ENCODE peak calls at places on chromosomes 13 and 19, in seven cellular contexts. One of them, this sample, is unnamed.

GRCh38 chr13:113848431-113849260 is 15.2 kb downstream of the GAS6 start:
- DNase-seq in fibroblast of pulmonary artery: no peak
- DNase-seq in type B pancreatic cell: peak
- DNase-seq in cardiac muscle cell: no peak
- DNase-seq in HFFc6: no peak
- DNase-seq in GM06990: no peak
- DNase-seq in right lobe of liver: no peak
- DNase-seq in this sample: no peak

GRCh38 chr19:22595918-22596341 is 38.2 kb upstream of the ZNF492 start:
- DNase-seq in fibroblast of pulmonary artery: no peak
- DNase-seq in type B pancreatic cell: no peak
- DNase-seq in cardiac muscle cell: no peak
- DNase-seq in HFFc6: no peak
- DNase-seq in GM06990: no peak
- DNase-seq in right lobe of liver: peak
- DNase-seq in this sample: no peak

GRCh38 chr13:113854238-113855011 is 9.5 kb downstream of the GAS6 start:
- DNase-seq in fibroblast of pulmonary artery: peak
- DNase-seq in type B pancreatic cell: peak
- DNase-seq in cardiac muscle cell: peak
- DNase-seq in HFFc6: no peak
- DNase-seq in GM06990: no peak
- DNase-seq in right lobe of liver: no peak
- DNase-seq in this sample: no peak

GRCh38 chr13:19862511-19863313 is 737 bp downstream of the ZMYM5 start:
- DNase-seq in fibroblast of pulmonary artery: peak
- DNase-seq in type B pancreatic cell: no peak
- DNase-seq in cardiac muscle cell: peak
- DNase-seq in HFFc6: peak
- DNase-seq in GM06990: peak
- DNase-seq in right lobe of liver: peak
- DNase-seq in this sample: no peak

GRCh38 chr13:43132911-43133310 is 109.5 kb downstream of the DNAJC15 start:
- DNase-seq in fibroblast of pulmonary artery: no peak
- DNase-seq in type B pancreatic cell: no peak
- DNase-seq in cardiac muscle cell: no peak
- DNase-seq in HFFc6: no peak
- DNase-seq in GM06990: no peak
- DNase-seq in right lobe of liver: no peak
- DNase-seq in this sample: no peak

GRCh38 chr13:110645750-110646149 is 30.4 kb downstream of the NAXD start:
- DNase-seq in fibroblast of pulmonary artery: no peak
- DNase-seq in type B pancreatic cell: no peak
- DNase-seq in cardiac muscle cell: no peak
- DNase-seq in HFFc6: no peak
- DNase-seq in GM06990: no peak
- DNase-seq in right lobe of liver: no peak
- DNase-seq in this sample: no peak

GRCh38 chr13:102770435-102770834 is 3.2 kb downstream of the TEX30 start:
- DNase-seq in fibroblast of pulmonary artery: peak
- DNase-seq in type B pancreatic cell: no peak
- DNase-seq in cardiac muscle cell: no peak
- DNase-seq in HFFc6: no peak
- DNase-seq in GM06990: no peak
- DNase-seq in right lobe of liver: peak
- DNase-seq in this sample: no peak

GRCh38 chr19:37413243-37414084 is 42.6 kb downstream of the ZNF527 start:
- DNase-seq in fibroblast of pulmonary artery: peak
- DNase-seq in type B pancreatic cell: no peak
- DNase-seq in cardiac muscle cell: peak
- DNase-seq in HFFc6: no peak
- DNase-seq in GM06990: no peak
- DNase-seq in right lobe of liver: no peak
- DNase-seq in this sample: no peak

GRCh38 chr13:91286317-91286716 is 61.2 kb upstream of the MIR17HG start:
- DNase-seq in fibroblast of pulmonary artery: no peak
- DNase-seq in type B pancreatic cell: no peak
- DNase-seq in cardiac muscle cell: no peak
- DNase-seq in HFFc6: no peak
- DNase-seq in GM06990: no peak
- DNase-seq in right lobe of liver: no peak
- DNase-seq in this sample: no peak

GRCh38 chr13:59533561-59534337 is 630.0 kb downstream of the DIAPH3 start:
- DNase-seq in fibroblast of pulmonary artery: peak
- DNase-seq in type B pancreatic cell: no peak
- DNase-seq in cardiac muscle cell: no peak
- DNase-seq in HFFc6: peak
- DNase-seq in GM06990: no peak
- DNase-seq in right lobe of liver: no peak
- DNase-seq in this sample: no peak

GRCh38 chr13:99322297-99323103 is 15.3 kb upstream of the GPR183 start:
- DNase-seq in fibroblast of pulmonary artery: peak
- DNase-seq in type B pancreatic cell: no peak
- DNase-seq in cardiac muscle cell: peak
- DNase-seq in HFFc6: peak
- DNase-seq in GM06990: peak
- DNase-seq in right lobe of liver: no peak
- DNase-seq in this sample: no peak

GRCh38 chr13:91112191-91112579 is 235.3 kb upstream of the MIR17HG start:
- DNase-seq in fibroblast of pulmonary artery: no peak
- DNase-seq in type B pancreatic cell: no peak
- DNase-seq in cardiac muscle cell: no peak
- DNase-seq in HFFc6: no peak
- DNase-seq in GM06990: no peak
- DNase-seq in right lobe of liver: no peak
- DNase-seq in this sample: no peak

GRCh38 chr19:29171525-29171924 is 41.4 kb downstream of the UQCRFS1 start:
- DNase-seq in fibroblast of pulmonary artery: no peak
- DNase-seq in type B pancreatic cell: no peak
- DNase-seq in cardiac muscle cell: no peak
- DNase-seq in HFFc6: no peak
- DNase-seq in GM06990: no peak
- DNase-seq in right lobe of liver: no peak
- DNase-seq in this sample: no peak

GRCh38 chr13:29905845-29906244 is 55.4 kb upstream of the UBL3 start:
- DNase-seq in fibroblast of pulmonary artery: peak
- DNase-seq in type B pancreatic cell: no peak
- DNase-seq in cardiac muscle cell: peak
- DNase-seq in HFFc6: no peak
- DNase-seq in GM06990: no peak
- DNase-seq in right lobe of liver: peak
- DNase-seq in this sample: no peak

GRCh38 chr13:110869805-110870706 is 44.8 kb downstream of the ANKRD10 start:
- DNase-seq in fibroblast of pulmonary artery: peak
- DNase-seq in type B pancreatic cell: peak
- DNase-seq in cardiac muscle cell: peak
- DNase-seq in HFFc6: peak
- DNase-seq in GM06990: no peak
- DNase-seq in right lobe of liver: no peak
- DNase-seq in this sample: no peak

GRCh38 chr13:50809133-50810090 is 34.1 kb downstream of the DLEU7 start:
- DNase-seq in fibroblast of pulmonary artery: no peak
- DNase-seq in type B pancreatic cell: no peak
- DNase-seq in cardiac muscle cell: no peak
- DNase-seq in HFFc6: no peak
- DNase-seq in GM06990: no peak
- DNase-seq in right lobe of liver: no peak
- DNase-seq in this sample: no peak

GRCh38 chr19:55070755-55071502 is 4.7 kb upstream of the EPS8L1 start:
- DNase-seq in fibroblast of pulmonary artery: peak
- DNase-seq in type B pancreatic cell: no peak
- DNase-seq in cardiac muscle cell: peak
- DNase-seq in HFFc6: peak
- DNase-seq in GM06990: no peak
- DNase-seq in right lobe of liver: no peak
- DNase-seq in this sample: no peak

GRCh38 chr13:27336005-27336673 is 65.5 kb downstream of the RASL11A start:
- DNase-seq in fibroblast of pulmonary artery: no peak
- DNase-seq in type B pancreatic cell: no peak
- DNase-seq in cardiac muscle cell: peak
- DNase-seq in HFFc6: no peak
- DNase-seq in GM06990: no peak
- DNase-seq in right lobe of liver: no peak
- DNase-seq in this sample: no peak

GRCh38 chr19:41134616-41135015 is 20.4 kb downstream of the CYP2F1 start:
- DNase-seq in fibroblast of pulmonary artery: no peak
- DNase-seq in type B pancreatic cell: no peak
- DNase-seq in cardiac muscle cell: no peak
- DNase-seq in HFFc6: no peak
- DNase-seq in GM06990: no peak
- DNase-seq in right lobe of liver: no peak
- DNase-seq in this sample: no peak

GRCh38 chr19:47239610-47240296 is 8.8 kb upstream of the BBC3 start:
- DNase-seq in fibroblast of pulmonary artery: peak
- DNase-seq in type B pancreatic cell: no peak
- DNase-seq in cardiac muscle cell: peak
- DNase-seq in HFFc6: peak
- DNase-seq in GM06990: peak
- DNase-seq in right lobe of liver: no peak
- DNase-seq in this sample: peak

GRCh38 chr19:33456076-33456844 is 65.3 kb downstream of the PEPD start:
- DNase-seq in fibroblast of pulmonary artery: no peak
- DNase-seq in type B pancreatic cell: no peak
- DNase-seq in cardiac muscle cell: no peak
- DNase-seq in HFFc6: no peak
- DNase-seq in GM06990: no peak
- DNase-seq in right lobe of liver: peak
- DNase-seq in this sample: no peak

GRCh38 chr19:10915511-10916091 is 12.8 kb downstream of the YIPF2 start:
- DNase-seq in fibroblast of pulmonary artery: peak
- DNase-seq in type B pancreatic cell: no peak
- DNase-seq in cardiac muscle cell: peak
- DNase-seq in HFFc6: peak
- DNase-seq in GM06990: no peak
- DNase-seq in right lobe of liver: no peak
- DNase-seq in this sample: no peak
- TF ChIP-seq CTCF in fibroblast of pulmonary artery: no peak
- TF ChIP-seq CTCF in type B pancreatic cell: no peak
- TF ChIP-seq CTCF in cardiac muscle cell: no peak
- TF ChIP-seq CTCF in HFFc6: peak
- TF ChIP-seq CTCF in GM06990: no peak
- TF ChIP-seq CTCF in right lobe of liver: no peak
- TF ChIP-seq CTCF in this sample: no peak

GRCh38 chr13:103941506-103942148 is 875.4 kb upstream of the SLC10A2 start:
- DNase-seq in fibroblast of pulmonary artery: peak
- DNase-seq in type B pancreatic cell: no peak
- DNase-seq in cardiac muscle cell: peak
- DNase-seq in HFFc6: no peak
- DNase-seq in GM06990: no peak
- DNase-seq in right lobe of liver: no peak
- DNase-seq in this sample: no peak
- TF ChIP-seq CTCF in fibroblast of pulmonary artery: no peak
- TF ChIP-seq CTCF in type B pancreatic cell: no peak
- TF ChIP-seq CTCF in cardiac muscle cell: no peak
- TF ChIP-seq CTCF in HFFc6: no peak
- TF ChIP-seq CTCF in GM06990: no peak
- TF ChIP-seq CTCF in right lobe of liver: no peak
- TF ChIP-seq CTCF in this sample: no peak

DNA sequence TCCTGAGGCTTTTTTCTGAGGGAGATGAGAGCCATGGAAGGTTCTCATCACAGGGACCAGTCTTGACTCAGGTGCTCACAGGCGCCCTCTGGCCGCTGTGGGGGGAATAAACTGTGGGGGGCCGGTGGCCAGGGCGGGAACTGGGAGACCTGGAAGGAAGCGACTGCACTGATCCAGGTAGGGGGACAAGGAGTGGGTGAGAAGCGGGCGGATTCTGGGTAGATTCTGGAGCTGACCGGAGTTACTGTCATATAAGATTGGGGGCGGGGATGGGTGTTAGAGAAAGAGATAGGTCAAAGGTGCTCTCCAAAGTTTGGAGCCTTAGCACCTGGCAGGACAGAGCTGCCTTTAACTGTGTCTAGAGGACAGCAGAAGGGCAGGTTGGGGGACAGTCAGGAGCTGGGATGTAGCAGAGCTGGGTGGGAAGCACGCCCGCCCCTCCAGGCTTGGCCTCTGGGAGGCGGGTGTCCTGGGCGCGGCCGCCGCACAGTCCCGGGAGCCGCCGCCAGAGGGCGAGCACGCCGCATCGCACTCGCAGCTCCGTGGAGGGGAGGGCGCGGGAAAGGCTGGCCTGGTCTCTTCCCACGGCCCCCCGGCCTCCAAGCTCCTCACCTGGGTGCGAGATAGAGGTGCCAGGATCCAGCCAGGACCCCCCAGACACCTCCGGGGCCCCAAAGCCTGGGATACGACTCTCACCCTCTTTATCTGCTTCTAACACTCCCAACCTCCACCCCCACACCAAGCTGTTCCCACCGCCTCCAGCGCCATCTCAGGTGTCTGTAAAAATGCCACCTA is 4.2 kb upstream of the DAND5 start:
- DNase-seq in fibroblast of pulmonary artery: peak
- DNase-seq in type B pancreatic cell: peak
- DNase-seq in cardiac muscle cell: peak
- DNase-seq in HFFc6: peak
- DNase-seq in GM06990: peak
- DNase-seq in right lobe of liver: peak
- DNase-seq in this sample: peak
- TF ChIP-seq CTCF in fibroblast of pulmonary artery: peak
- TF ChIP-seq CTCF in type B pancreatic cell: peak
- TF ChIP-seq CTCF in cardiac muscle cell: peak
- TF ChIP-seq CTCF in HFFc6: peak
- TF ChIP-seq CTCF in GM06990: peak
- TF ChIP-seq CTCF in right lobe of liver: peak
- TF ChIP-seq CTCF in this sample: peak

GRCh38 chr13:109606404-109607028 is 179.9 kb downstream of the IRS2 start:
- DNase-seq in fibroblast of pulmonary artery: no peak
- DNase-seq in type B pancreatic cell: no peak
- DNase-seq in cardiac muscle cell: peak
- DNase-seq in HFFc6: no peak
- DNase-seq in GM06990: no peak
- DNase-seq in right lobe of liver: no peak
- DNase-seq in this sample: no peak

GRCh38 chr13:109608032-109608431 is 178.4 kb downstream of the IRS2 start:
- DNase-seq in fibroblast of pulmonary artery: no peak
- DNase-seq in type B pancreatic cell: no peak
- DNase-seq in cardiac muscle cell: no peak
- DNase-seq in HFFc6: no peak
- DNase-seq in GM06990: no peak
- DNase-seq in right lobe of liver: no peak
- DNase-seq in this sample: no peak

GRCh38 chr13:109608503-109608902 is 177.9 kb downstream of the IRS2 start:
- DNase-seq in fibroblast of pulmonary artery: no peak
- DNase-seq in type B pancreatic cell: no peak
- DNase-seq in cardiac muscle cell: no peak
- DNase-seq in HFFc6: no peak
- DNase-seq in GM06990: no peak
- DNase-seq in right lobe of liver: no peak
- DNase-seq in this sample: no peak

GRCh38 chr13:109611912-109612691 is 174.3 kb downstream of the IRS2 start:
- DNase-seq in fibroblast of pulmonary artery: no peak
- DNase-seq in type B pancreatic cell: no peak
- DNase-seq in cardiac muscle cell: no peak
- DNase-seq in HFFc6: no peak
- DNase-seq in GM06990: no peak
- DNase-seq in right lobe of liver: no peak
- DNase-seq in this sample: no peak

DNA sequence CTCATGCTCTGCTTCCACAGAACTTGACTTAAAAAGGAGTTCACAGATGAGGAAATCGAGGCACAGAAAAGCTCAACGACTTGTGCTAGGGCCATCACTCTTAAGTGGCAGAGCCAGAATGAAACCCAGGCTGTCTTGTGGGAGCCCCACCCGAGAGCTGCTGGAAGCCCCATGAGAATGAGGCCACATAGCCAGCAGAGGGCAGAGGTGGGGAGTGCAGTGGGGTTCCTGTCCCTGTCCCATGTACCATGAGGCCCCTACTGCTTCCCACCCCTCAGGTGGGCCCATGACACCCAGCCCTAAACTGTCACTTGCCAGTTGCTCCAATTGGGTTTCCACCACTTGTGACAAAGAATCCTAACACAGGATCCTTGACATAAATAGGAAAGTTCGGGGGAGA is 175.9 kb downstream of the IRS2 start:
- DNase-seq in fibroblast of pulmonary artery: peak
- DNase-seq in type B pancreatic cell: no peak
- DNase-seq in cardiac muscle cell: peak
- DNase-seq in HFFc6: no peak
- DNase-seq in GM06990: no peak
- DNase-seq in right lobe of liver: peak
- DNase-seq in this sample: peak
- TF ChIP-seq CTCF in fibroblast of pulmonary artery: peak
- TF ChIP-seq CTCF in type B pancreatic cell: peak
- TF ChIP-seq CTCF in cardiac muscle cell: peak
- TF ChIP-seq CTCF in HFFc6: peak
- TF ChIP-seq CTCF in GM06990: peak
- TF ChIP-seq CTCF in right lobe of liver: peak
- TF ChIP-seq CTCF in this sample: no peak

This sample was measured in nephron progenitor cell.